ENCODE peak calls at places on chromosomes 5 and 9, in five cellular contexts. E is stimulated activated CD8-positive, alpha-beta memory T cell treated with anti-CD3 and anti-CD28 coated beads, Interleukin-4, amount 100 ng/mL, for 24 hours; W is NCI-H1105; R is nephron progenitor cell; Y is choroid plexus epithelial cell. K is an unnamed sample.
A peak's percentile ranks its signal among the peaks of the same experiment; 100 is the strongest.

GRCh38 chr5:65364907-65365306 is 116.8 kb downstream of the ADAMTS6 start:
- DNase-seq in E (no peak), W (no peak), Y (peak; percentile 19), R (no peak), K (peak; percentile 36)

GRCh38 chr9:37575511-37575914 is 667 bp downstream of the FBXO10 start:
- DNase-seq in Y (no peak), E (no peak), R (no peak), W (no peak), K (no peak)

GRCh38 chr9:86944974-86945867 is 2.1 kb downstream of the GAS1 start:
- DNase-seq in R (peak; percentile 39), Y (peak; percentile 44), W (no peak), E (no peak), K (peak; percentile 39)

GRCh38 chr9:95373069-95373681 is 55.7 kb upstream of the FANCC start:
- DNase-seq in W (peak; percentile 67), R (no peak), Y (no peak), E (no peak), K (no peak)

GRCh38 chr9:73893230-73893629 is 603.9 kb upstream of the RORB start:
- DNase-seq in E (no peak), R (no peak), Y (no peak), W (no peak), K (no peak)

GRCh38 chr9:81083821-81084512 is 605.4 kb downstream of the TLE1 start:
- DNase-seq in Y (peak; percentile 58), R (no peak), W (no peak), E (no peak), K (peak; percentile 80)

GRCh38 chr9:129170229-129170628 is 7.8 kb downstream of the IER5L start:
- DNase-seq in R (no peak), W (no peak), E (no peak), Y (peak; percentile 36), K (peak; percentile 41)

GRCh38 chr5:39928709-39929108 is 503.9 kb upstream of the DAB2 start:
- DNase-seq in W (no peak), E (no peak), R (no peak), Y (no peak), K (no peak)

GRCh38 chr9:132849168-132849831 is 28.8 kb downstream of the AK8 start:
- DNase-seq in W (no peak), E (no peak), Y (no peak), R (no peak), K (no peak)

GRCh38 chr5:130032807-130033206 is 128.5 kb downstream of the CHSY3 start:
- DNase-seq in W (no peak), E (no peak), R (no peak), Y (no peak), K (no peak)

GRCh38 chr9:126084696-126085095 is 241.9 kb upstream of the MVB12B start:
- DNase-seq in Y (no peak), W (no peak), R (no peak), E (no peak), K (no peak)

GRCh38 chr5:33841829-33842228 is 50.0 kb downstream of the ADAMTS12 start:
- DNase-seq in E (no peak), R (no peak), Y (no peak), W (no peak), K (peak; percentile 27)

GRCh38 chr5:1649554-1649953 is 125.8 kb upstream of the LPCAT1 start:
- DNase-seq in R (no peak), E (no peak), Y (no peak), W (no peak), K (no peak)

K was measured in IMR-90.